ENCODE peak calls at places on chromosomes 12 and 14, in ten cellular contexts. One of them, this sample, is unnamed.

GRCh38 chr14:39563361-39563760 is 131.1 kb upstream of the FBXO33 start:
- ATAC-seq in activated CD4-positive, CD25-positive, alpha-beta regulatory T cell treated with anti-CD3 and anti-CD28 coated beads, Interleukin-2, amount 50 U/mL, for 24 hours: no peak
- ATAC-seq in CD4-positive, CD25-positive, alpha-beta regulatory T cell: no peak
- ATAC-seq in activated naive CD4-positive, alpha-beta T cell treated with anti-CD3 and anti-CD28 coated beads, Interleukin-2, amount 50 U/mL, for 72 hours: no peak
- ATAC-seq in stimulated activated effector memory CD8-positive, alpha-beta T cell treated with anti-CD3 and anti-CD28 coated beads, Interleukin-12 subunit alpha, Interleukin-12 subunit beta, amount 100 ng/mL, for 72 hours: no peak
- ATAC-seq in pancreas: no peak
- ATAC-seq in left lobe of liver: no peak
- ATAC-seq in naive thymus-derived CD4-positive, alpha-beta T cell: no peak
- ATAC-seq in body of pancreas: no peak
- ATAC-seq in activated CD4-positive, alpha-beta T cell treated with anti-CD3 and anti-CD28 coated beads for 36 hours: no peak
- ATAC-seq in this sample: no peak

GRCh38 chr14:53963491-53964227 is 7.0 kb upstream of the BMP4 start:
- ATAC-seq in stimulated activated effector memory CD8-positive, alpha-beta T cell treated with anti-CD3 and anti-CD28 coated beads, Interleukin-12 subunit alpha, Interleukin-12 subunit beta, amount 100 ng/mL, for 72 hours: no peak
- ATAC-seq in activated naive CD4-positive, alpha-beta T cell treated with anti-CD3 and anti-CD28 coated beads, Interleukin-2, amount 50 U/mL, for 72 hours: no peak
- ATAC-seq in body of pancreas: peak
- ATAC-seq in pancreas: peak
- ATAC-seq in activated CD4-positive, CD25-positive, alpha-beta regulatory T cell treated with anti-CD3 and anti-CD28 coated beads, Interleukin-2, amount 50 U/mL, for 24 hours: no peak
- ATAC-seq in naive thymus-derived CD4-positive, alpha-beta T cell: no peak
- ATAC-seq in left lobe of liver: peak
- ATAC-seq in CD4-positive, CD25-positive, alpha-beta regulatory T cell: no peak
- ATAC-seq in activated CD4-positive, alpha-beta T cell treated with anti-CD3 and anti-CD28 coated beads for 36 hours: no peak
- ATAC-seq in this sample: peak

GRCh38 chr14:20438664-20439063 is 2.7 kb upstream of the KLHL33 start:
- ATAC-seq in CD4-positive, CD25-positive, alpha-beta regulatory T cell: no peak
- ATAC-seq in naive thymus-derived CD4-positive, alpha-beta T cell: no peak
- ATAC-seq in activated CD4-positive, CD25-positive, alpha-beta regulatory T cell treated with anti-CD3 and anti-CD28 coated beads, Interleukin-2, amount 50 U/mL, for 24 hours: no peak
- ATAC-seq in activated naive CD4-positive, alpha-beta T cell treated with anti-CD3 and anti-CD28 coated beads, Interleukin-2, amount 50 U/mL, for 72 hours: no peak
- ATAC-seq in left lobe of liver: no peak
- ATAC-seq in pancreas: no peak
- ATAC-seq in stimulated activated effector memory CD8-positive, alpha-beta T cell treated with anti-CD3 and anti-CD28 coated beads, Interleukin-12 subunit alpha, Interleukin-12 subunit beta, amount 100 ng/mL, for 72 hours: no peak
- ATAC-seq in activated CD4-positive, alpha-beta T cell treated with anti-CD3 and anti-CD28 coated beads for 36 hours: no peak
- ATAC-seq in body of pancreas: no peak
- ATAC-seq in this sample: no peak

GRCh38 chr14:92877757-92878431 is 45.1 kb upstream of the CHGA start:
- ATAC-seq in CD4-positive, CD25-positive, alpha-beta regulatory T cell: no peak
- ATAC-seq in activated CD4-positive, CD25-positive, alpha-beta regulatory T cell treated with anti-CD3 and anti-CD28 coated beads, Interleukin-2, amount 50 U/mL, for 24 hours: no peak
- ATAC-seq in activated naive CD4-positive, alpha-beta T cell treated with anti-CD3 and anti-CD28 coated beads, Interleukin-2, amount 50 U/mL, for 72 hours: no peak
- ATAC-seq in body of pancreas: peak
- ATAC-seq in naive thymus-derived CD4-positive, alpha-beta T cell: no peak
- ATAC-seq in pancreas: peak
- ATAC-seq in activated CD4-positive, alpha-beta T cell treated with anti-CD3 and anti-CD28 coated beads for 36 hours: no peak
- ATAC-seq in left lobe of liver: peak
- ATAC-seq in stimulated activated effector memory CD8-positive, alpha-beta T cell treated with anti-CD3 and anti-CD28 coated beads, Interleukin-12 subunit alpha, Interleukin-12 subunit beta, amount 100 ng/mL, for 72 hours: no peak
- ATAC-seq in this sample: peak

GRCh38 chr14:70894868-70895267 is 12.4 kb upstream of the PCNX1 start:
- ATAC-seq in pancreas: no peak
- ATAC-seq in activated CD4-positive, CD25-positive, alpha-beta regulatory T cell treated with anti-CD3 and anti-CD28 coated beads, Interleukin-2, amount 50 U/mL, for 24 hours: no peak
- ATAC-seq in activated CD4-positive, alpha-beta T cell treated with anti-CD3 and anti-CD28 coated beads for 36 hours: peak
- ATAC-seq in naive thymus-derived CD4-positive, alpha-beta T cell: no peak
- ATAC-seq in left lobe of liver: no peak
- ATAC-seq in activated naive CD4-positive, alpha-beta T cell treated with anti-CD3 and anti-CD28 coated beads, Interleukin-2, amount 50 U/mL, for 72 hours: peak
- ATAC-seq in stimulated activated effector memory CD8-positive, alpha-beta T cell treated with anti-CD3 and anti-CD28 coated beads, Interleukin-12 subunit alpha, Interleukin-12 subunit beta, amount 100 ng/mL, for 72 hours: peak
- ATAC-seq in body of pancreas: no peak
- ATAC-seq in CD4-positive, CD25-positive, alpha-beta regulatory T cell: no peak
- ATAC-seq in this sample: no peak

GRCh38 chr14:34003052-34003668 is 52.3 kb upstream of the EGLN3 start:
- ATAC-seq in activated CD4-positive, alpha-beta T cell treated with anti-CD3 and anti-CD28 coated beads for 36 hours: no peak
- ATAC-seq in activated CD4-positive, CD25-positive, alpha-beta regulatory T cell treated with anti-CD3 and anti-CD28 coated beads, Interleukin-2, amount 50 U/mL, for 24 hours: no peak
- ATAC-seq in CD4-positive, CD25-positive, alpha-beta regulatory T cell: no peak
- ATAC-seq in stimulated activated effector memory CD8-positive, alpha-beta T cell treated with anti-CD3 and anti-CD28 coated beads, Interleukin-12 subunit alpha, Interleukin-12 subunit beta, amount 100 ng/mL, for 72 hours: no peak
- ATAC-seq in activated naive CD4-positive, alpha-beta T cell treated with anti-CD3 and anti-CD28 coated beads, Interleukin-2, amount 50 U/mL, for 72 hours: no peak
- ATAC-seq in body of pancreas: no peak
- ATAC-seq in left lobe of liver: no peak
- ATAC-seq in naive thymus-derived CD4-positive, alpha-beta T cell: no peak
- ATAC-seq in pancreas: no peak
- ATAC-seq in this sample: no peak

GRCh38 chr14:36271939-36272907 is 48.2 kb downstream of the MBIP start:
- ATAC-seq in CD4-positive, CD25-positive, alpha-beta regulatory T cell: no peak
- ATAC-seq in naive thymus-derived CD4-positive, alpha-beta T cell: peak
- ATAC-seq in stimulated activated effector memory CD8-positive, alpha-beta T cell treated with anti-CD3 and anti-CD28 coated beads, Interleukin-12 subunit alpha, Interleukin-12 subunit beta, amount 100 ng/mL, for 72 hours: peak
- ATAC-seq in left lobe of liver: no peak
- ATAC-seq in pancreas: peak
- ATAC-seq in activated CD4-positive, CD25-positive, alpha-beta regulatory T cell treated with anti-CD3 and anti-CD28 coated beads, Interleukin-2, amount 50 U/mL, for 24 hours: peak
- ATAC-seq in activated CD4-positive, alpha-beta T cell treated with anti-CD3 and anti-CD28 coated beads for 36 hours: peak
- ATAC-seq in activated naive CD4-positive, alpha-beta T cell treated with anti-CD3 and anti-CD28 coated beads, Interleukin-2, amount 50 U/mL, for 72 hours: peak
- ATAC-seq in body of pancreas: no peak
- ATAC-seq in this sample: no peak

GRCh38 chr12:131101703-131102492 is 148.2 kb downstream of the ADGRD1 start:
- ATAC-seq in stimulated activated effector memory CD8-positive, alpha-beta T cell treated with anti-CD3 and anti-CD28 coated beads, Interleukin-12 subunit alpha, Interleukin-12 subunit beta, amount 100 ng/mL, for 72 hours: no peak
- ATAC-seq in body of pancreas: no peak
- ATAC-seq in CD4-positive, CD25-positive, alpha-beta regulatory T cell: no peak
- ATAC-seq in left lobe of liver: no peak
- ATAC-seq in naive thymus-derived CD4-positive, alpha-beta T cell: no peak
- ATAC-seq in pancreas: no peak
- ATAC-seq in activated CD4-positive, alpha-beta T cell treated with anti-CD3 and anti-CD28 coated beads for 36 hours: no peak
- ATAC-seq in activated naive CD4-positive, alpha-beta T cell treated with anti-CD3 and anti-CD28 coated beads, Interleukin-2, amount 50 U/mL, for 72 hours: no peak
- ATAC-seq in activated CD4-positive, CD25-positive, alpha-beta regulatory T cell treated with anti-CD3 and anti-CD28 coated beads, Interleukin-2, amount 50 U/mL, for 24 hours: no peak
- ATAC-seq in this sample: no peak

GRCh38 chr12:124730455-124730932 is 133.2 kb downstream of the SCARB1 start:
- ATAC-seq in activated naive CD4-positive, alpha-beta T cell treated with anti-CD3 and anti-CD28 coated beads, Interleukin-2, amount 50 U/mL, for 72 hours: no peak
- ATAC-seq in pancreas: no peak
- ATAC-seq in body of pancreas: peak
- ATAC-seq in activated CD4-positive, CD25-positive, alpha-beta regulatory T cell treated with anti-CD3 and anti-CD28 coated beads, Interleukin-2, amount 50 U/mL, for 24 hours: no peak
- ATAC-seq in CD4-positive, CD25-positive, alpha-beta regulatory T cell: no peak
- ATAC-seq in naive thymus-derived CD4-positive, alpha-beta T cell: no peak
- ATAC-seq in activated CD4-positive, alpha-beta T cell treated with anti-CD3 and anti-CD28 coated beads for 36 hours: no peak
- ATAC-seq in left lobe of liver: no peak
- ATAC-seq in stimulated activated effector memory CD8-positive, alpha-beta T cell treated with anti-CD3 and anti-CD28 coated beads, Interleukin-12 subunit alpha, Interleukin-12 subunit beta, amount 100 ng/mL, for 72 hours: no peak
- ATAC-seq in this sample: no peak

GRCh38 chr14:97021001-97021400 is 223.8 kb downstream of the VRK1 start:
- ATAC-seq in pancreas: no peak
- ATAC-seq in left lobe of liver: peak
- ATAC-seq in CD4-positive, CD25-positive, alpha-beta regulatory T cell: no peak
- ATAC-seq in stimulated activated effector memory CD8-positive, alpha-beta T cell treated with anti-CD3 and anti-CD28 coated beads, Interleukin-12 subunit alpha, Interleukin-12 subunit beta, amount 100 ng/mL, for 72 hours: no peak
- ATAC-seq in naive thymus-derived CD4-positive, alpha-beta T cell: peak
- ATAC-seq in body of pancreas: no peak
- ATAC-seq in activated CD4-positive, CD25-positive, alpha-beta regulatory T cell treated with anti-CD3 and anti-CD28 coated beads, Interleukin-2, amount 50 U/mL, for 24 hours: no peak
- ATAC-seq in activated naive CD4-positive, alpha-beta T cell treated with anti-CD3 and anti-CD28 coated beads, Interleukin-2, amount 50 U/mL, for 72 hours: no peak
- ATAC-seq in activated CD4-positive, alpha-beta T cell treated with anti-CD3 and anti-CD28 coated beads for 36 hours: no peak
- ATAC-seq in this sample: no peak

GRCh38 chr14:50021261-50021660 is 95.1 kb downstream of the VCPKMT start:
- ATAC-seq in activated naive CD4-positive, alpha-beta T cell treated with anti-CD3 and anti-CD28 coated beads, Interleukin-2, amount 50 U/mL, for 72 hours: peak
- ATAC-seq in CD4-positive, CD25-positive, alpha-beta regulatory T cell: peak
- ATAC-seq in activated CD4-positive, CD25-positive, alpha-beta regulatory T cell treated with anti-CD3 and anti-CD28 coated beads, Interleukin-2, amount 50 U/mL, for 24 hours: peak
- ATAC-seq in naive thymus-derived CD4-positive, alpha-beta T cell: no peak
- ATAC-seq in pancreas: no peak
- ATAC-seq in activated CD4-positive, alpha-beta T cell treated with anti-CD3 and anti-CD28 coated beads for 36 hours: peak
- ATAC-seq in body of pancreas: no peak
- ATAC-seq in stimulated activated effector memory CD8-positive, alpha-beta T cell treated with anti-CD3 and anti-CD28 coated beads, Interleukin-12 subunit alpha, Interleukin-12 subunit beta, amount 100 ng/mL, for 72 hours: peak
- ATAC-seq in left lobe of liver: no peak
- ATAC-seq in this sample: no peak

GRCh38 chr14:52115286-52115685 is 46.4 kb upstream of the NID2 start:
- ATAC-seq in naive thymus-derived CD4-positive, alpha-beta T cell: no peak
- ATAC-seq in body of pancreas: no peak
- ATAC-seq in activated CD4-positive, alpha-beta T cell treated with anti-CD3 and anti-CD28 coated beads for 36 hours: no peak
- ATAC-seq in activated CD4-positive, CD25-positive, alpha-beta regulatory T cell treated with anti-CD3 and anti-CD28 coated beads, Interleukin-2, amount 50 U/mL, for 24 hours: no peak
- ATAC-seq in pancreas: no peak
- ATAC-seq in activated naive CD4-positive, alpha-beta T cell treated with anti-CD3 and anti-CD28 coated beads, Interleukin-2, amount 50 U/mL, for 72 hours: no peak
- ATAC-seq in left lobe of liver: no peak
- ATAC-seq in stimulated activated effector memory CD8-positive, alpha-beta T cell treated with anti-CD3 and anti-CD28 coated beads, Interleukin-12 subunit alpha, Interleukin-12 subunit beta, amount 100 ng/mL, for 72 hours: no peak
- ATAC-seq in CD4-positive, CD25-positive, alpha-beta regulatory T cell: no peak
- ATAC-seq in this sample: no peak

GRCh38 chr14:77296155-77296554 is 24.5 kb downstream of the POMT2 start:
- ATAC-seq in activated CD4-positive, CD25-positive, alpha-beta regulatory T cell treated with anti-CD3 and anti-CD28 coated beads, Interleukin-2, amount 50 U/mL, for 24 hours: no peak
- ATAC-seq in activated CD4-positive, alpha-beta T cell treated with anti-CD3 and anti-CD28 coated beads for 36 hours: no peak
- ATAC-seq in body of pancreas: no peak
- ATAC-seq in naive thymus-derived CD4-positive, alpha-beta T cell: no peak
- ATAC-seq in CD4-positive, CD25-positive, alpha-beta regulatory T cell: no peak
- ATAC-seq in activated naive CD4-positive, alpha-beta T cell treated with anti-CD3 and anti-CD28 coated beads, Interleukin-2, amount 50 U/mL, for 72 hours: no peak
- ATAC-seq in pancreas: no peak
- ATAC-seq in left lobe of liver: no peak
- ATAC-seq in stimulated activated effector memory CD8-positive, alpha-beta T cell treated with anti-CD3 and anti-CD28 coated beads, Interleukin-12 subunit alpha, Interleukin-12 subunit beta, amount 100 ng/mL, for 72 hours: no peak
- ATAC-seq in this sample: no peak

GRCh38 chr12:80895240-80895639 is 42.5 kb downstream of the LIN7A start:
- ATAC-seq in naive thymus-derived CD4-positive, alpha-beta T cell: no peak
- ATAC-seq in activated naive CD4-positive, alpha-beta T cell treated with anti-CD3 and anti-CD28 coated beads, Interleukin-2, amount 50 U/mL, for 72 hours: no peak
- ATAC-seq in activated CD4-positive, CD25-positive, alpha-beta regulatory T cell treated with anti-CD3 and anti-CD28 coated beads, Interleukin-2, amount 50 U/mL, for 24 hours: no peak
- ATAC-seq in stimulated activated effector memory CD8-positive, alpha-beta T cell treated with anti-CD3 and anti-CD28 coated beads, Interleukin-12 subunit alpha, Interleukin-12 subunit beta, amount 100 ng/mL, for 72 hours: no peak
- ATAC-seq in activated CD4-positive, alpha-beta T cell treated with anti-CD3 and anti-CD28 coated beads for 36 hours: no peak
- ATAC-seq in CD4-positive, CD25-positive, alpha-beta regulatory T cell: no peak
- ATAC-seq in body of pancreas: no peak
- ATAC-seq in left lobe of liver: peak
- ATAC-seq in pancreas: no peak
- ATAC-seq in this sample: no peak

GRCh38 chr14:73713804-73714655 is at the start of gene PNMA1:
- ATAC-seq in stimulated activated effector memory CD8-positive, alpha-beta T cell treated with anti-CD3 and anti-CD28 coated beads, Interleukin-12 subunit alpha, Interleukin-12 subunit beta, amount 100 ng/mL, for 72 hours: peak
- ATAC-seq in pancreas: peak
- ATAC-seq in naive thymus-derived CD4-positive, alpha-beta T cell: peak
- ATAC-seq in CD4-positive, CD25-positive, alpha-beta regulatory T cell: peak
- ATAC-seq in activated CD4-positive, CD25-positive, alpha-beta regulatory T cell treated with anti-CD3 and anti-CD28 coated beads, Interleukin-2, amount 50 U/mL, for 24 hours: peak
- ATAC-seq in activated CD4-positive, alpha-beta T cell treated with anti-CD3 and anti-CD28 coated beads for 36 hours: peak
- ATAC-seq in activated naive CD4-positive, alpha-beta T cell treated with anti-CD3 and anti-CD28 coated beads, Interleukin-2, amount 50 U/mL, for 72 hours: peak
- ATAC-seq in body of pancreas: peak
- ATAC-seq in left lobe of liver: peak
- ATAC-seq in this sample: peak

GRCh38 chr12:76587428-76588178 is 28.0 kb upstream of the OSBPL8 start:
- ATAC-seq in activated CD4-positive, CD25-positive, alpha-beta regulatory T cell treated with anti-CD3 and anti-CD28 coated beads, Interleukin-2, amount 50 U/mL, for 24 hours: no peak
- ATAC-seq in body of pancreas: peak
- ATAC-seq in activated naive CD4-positive, alpha-beta T cell treated with anti-CD3 and anti-CD28 coated beads, Interleukin-2, amount 50 U/mL, for 72 hours: no peak
- ATAC-seq in naive thymus-derived CD4-positive, alpha-beta T cell: no peak
- ATAC-seq in pancreas: peak
- ATAC-seq in CD4-positive, CD25-positive, alpha-beta regulatory T cell: no peak
- ATAC-seq in left lobe of liver: no peak
- ATAC-seq in activated CD4-positive, alpha-beta T cell treated with anti-CD3 and anti-CD28 coated beads for 36 hours: no peak
- ATAC-seq in stimulated activated effector memory CD8-positive, alpha-beta T cell treated with anti-CD3 and anti-CD28 coated beads, Interleukin-12 subunit alpha, Interleukin-12 subunit beta, amount 100 ng/mL, for 72 hours: no peak
- ATAC-seq in this sample: no peak

GRCh38 chr12:92362785-92363184 is 217.1 kb upstream of the BTG1 start:
- ATAC-seq in activated CD4-positive, alpha-beta T cell treated with anti-CD3 and anti-CD28 coated beads for 36 hours: peak
- ATAC-seq in activated naive CD4-positive, alpha-beta T cell treated with anti-CD3 and anti-CD28 coated beads, Interleukin-2, amount 50 U/mL, for 72 hours: no peak
- ATAC-seq in pancreas: no peak
- ATAC-seq in activated CD4-positive, CD25-positive, alpha-beta regulatory T cell treated with anti-CD3 and anti-CD28 coated beads, Interleukin-2, amount 50 U/mL, for 24 hours: peak
- ATAC-seq in stimulated activated effector memory CD8-positive, alpha-beta T cell treated with anti-CD3 and anti-CD28 coated beads, Interleukin-12 subunit alpha, Interleukin-12 subunit beta, amount 100 ng/mL, for 72 hours: peak
- ATAC-seq in left lobe of liver: no peak
- ATAC-seq in CD4-positive, CD25-positive, alpha-beta regulatory T cell: peak
- ATAC-seq in body of pancreas: no peak
- ATAC-seq in naive thymus-derived CD4-positive, alpha-beta T cell: no peak
- ATAC-seq in this sample: peak

GRCh38 chr12:113678222-113678621 is 206.6 kb upstream of the LHX5 start:
- ATAC-seq in naive thymus-derived CD4-positive, alpha-beta T cell: no peak
- ATAC-seq in pancreas: no peak
- ATAC-seq in left lobe of liver: no peak
- ATAC-seq in activated CD4-positive, alpha-beta T cell treated with anti-CD3 and anti-CD28 coated beads for 36 hours: no peak
- ATAC-seq in CD4-positive, CD25-positive, alpha-beta regulatory T cell: no peak
- ATAC-seq in activated CD4-positive, CD25-positive, alpha-beta regulatory T cell treated with anti-CD3 and anti-CD28 coated beads, Interleukin-2, amount 50 U/mL, for 24 hours: no peak
- ATAC-seq in activated naive CD4-positive, alpha-beta T cell treated with anti-CD3 and anti-CD28 coated beads, Interleukin-2, amount 50 U/mL, for 72 hours: no peak
- ATAC-seq in stimulated activated effector memory CD8-positive, alpha-beta T cell treated with anti-CD3 and anti-CD28 coated beads, Interleukin-12 subunit alpha, Interleukin-12 subunit beta, amount 100 ng/mL, for 72 hours: no peak
- ATAC-seq in body of pancreas: no peak
- ATAC-seq in this sample: no peak

GRCh38 chr12:5746917-5747316 is 198.1 kb downstream of the ANO2 start:
- ATAC-seq in activated CD4-positive, CD25-positive, alpha-beta regulatory T cell treated with anti-CD3 and anti-CD28 coated beads, Interleukin-2, amount 50 U/mL, for 24 hours: no peak
- ATAC-seq in CD4-positive, CD25-positive, alpha-beta regulatory T cell: no peak
- ATAC-seq in naive thymus-derived CD4-positive, alpha-beta T cell: no peak
- ATAC-seq in pancreas: no peak
- ATAC-seq in activated naive CD4-positive, alpha-beta T cell treated with anti-CD3 and anti-CD28 coated beads, Interleukin-2, amount 50 U/mL, for 72 hours: no peak
- ATAC-seq in stimulated activated effector memory CD8-positive, alpha-beta T cell treated with anti-CD3 and anti-CD28 coated beads, Interleukin-12 subunit alpha, Interleukin-12 subunit beta, amount 100 ng/mL, for 72 hours: no peak
- ATAC-seq in left lobe of liver: no peak
- ATAC-seq in body of pancreas: no peak
- ATAC-seq in activated CD4-positive, alpha-beta T cell treated with anti-CD3 and anti-CD28 coated beads for 36 hours: no peak
- ATAC-seq in this sample: no peak

GRCh38 chr12:69986109-69986508 is 161.1 kb downstream of the MYRFL start:
- ATAC-seq in activated CD4-positive, CD25-positive, alpha-beta regulatory T cell treated with anti-CD3 and anti-CD28 coated beads, Interleukin-2, amount 50 U/mL, for 24 hours: no peak
- ATAC-seq in CD4-positive, CD25-positive, alpha-beta regulatory T cell: no peak
- ATAC-seq in pancreas: no peak
- ATAC-seq in left lobe of liver: no peak
- ATAC-seq in body of pancreas: no peak
- ATAC-seq in stimulated activated effector memory CD8-positive, alpha-beta T cell treated with anti-CD3 and anti-CD28 coated beads, Interleukin-12 subunit alpha, Interleukin-12 subunit beta, amount 100 ng/mL, for 72 hours: no peak
- ATAC-seq in naive thymus-derived CD4-positive, alpha-beta T cell: no peak
- ATAC-seq in activated CD4-positive, alpha-beta T cell treated with anti-CD3 and anti-CD28 coated beads for 36 hours: no peak
- ATAC-seq in activated naive CD4-positive, alpha-beta T cell treated with anti-CD3 and anti-CD28 coated beads, Interleukin-2, amount 50 U/mL, for 72 hours: no peak
- ATAC-seq in this sample: no peak

GRCh38 chr14:54747616-54748015 is 155.0 kb downstream of the GCH1 start:
- ATAC-seq in CD4-positive, CD25-positive, alpha-beta regulatory T cell: no peak
- ATAC-seq in left lobe of liver: no peak
- ATAC-seq in pancreas: no peak
- ATAC-seq in body of pancreas: no peak
- ATAC-seq in activated CD4-positive, alpha-beta T cell treated with anti-CD3 and anti-CD28 coated beads for 36 hours: no peak
- ATAC-seq in activated CD4-positive, CD25-positive, alpha-beta regulatory T cell treated with anti-CD3 and anti-CD28 coated beads, Interleukin-2, amount 50 U/mL, for 24 hours: no peak
- ATAC-seq in naive thymus-derived CD4-positive, alpha-beta T cell: no peak
- ATAC-seq in stimulated activated effector memory CD8-positive, alpha-beta T cell treated with anti-CD3 and anti-CD28 coated beads, Interleukin-12 subunit alpha, Interleukin-12 subunit beta, amount 100 ng/mL, for 72 hours: no peak
- ATAC-seq in activated naive CD4-positive, alpha-beta T cell treated with anti-CD3 and anti-CD28 coated beads, Interleukin-2, amount 50 U/mL, for 72 hours: no peak
- ATAC-seq in this sample: no peak

GRCh38 chr14:89435527-89436273 is 18.7 kb upstream of the FOXN3 start:
- ATAC-seq in CD4-positive, CD25-positive, alpha-beta regulatory T cell: no peak
- ATAC-seq in left lobe of liver: no peak
- ATAC-seq in pancreas: no peak
- ATAC-seq in stimulated activated effector memory CD8-positive, alpha-beta T cell treated with anti-CD3 and anti-CD28 coated beads, Interleukin-12 subunit alpha, Interleukin-12 subunit beta, amount 100 ng/mL, for 72 hours: no peak
- ATAC-seq in activated CD4-positive, alpha-beta T cell treated with anti-CD3 and anti-CD28 coated beads for 36 hours: no peak
- ATAC-seq in body of pancreas: no peak
- ATAC-seq in activated naive CD4-positive, alpha-beta T cell treated with anti-CD3 and anti-CD28 coated beads, Interleukin-2, amount 50 U/mL, for 72 hours: no peak
- ATAC-seq in naive thymus-derived CD4-positive, alpha-beta T cell: no peak
- ATAC-seq in activated CD4-positive, CD25-positive, alpha-beta regulatory T cell treated with anti-CD3 and anti-CD28 coated beads, Interleukin-2, amount 50 U/mL, for 24 hours: no peak
- ATAC-seq in this sample: no peak

GRCh38 chr14:74593241-74593985 is 18.6 kb downstream of the LTBP2 start:
- ATAC-seq in naive thymus-derived CD4-positive, alpha-beta T cell: no peak
- ATAC-seq in pancreas: peak
- ATAC-seq in activated CD4-positive, alpha-beta T cell treated with anti-CD3 and anti-CD28 coated beads for 36 hours: no peak
- ATAC-seq in CD4-positive, CD25-positive, alpha-beta regulatory T cell: no peak
- ATAC-seq in left lobe of liver: peak
- ATAC-seq in activated CD4-positive, CD25-positive, alpha-beta regulatory T cell treated with anti-CD3 and anti-CD28 coated beads, Interleukin-2, amount 50 U/mL, for 24 hours: no peak
- ATAC-seq in body of pancreas: no peak
- ATAC-seq in activated naive CD4-positive, alpha-beta T cell treated with anti-CD3 and anti-CD28 coated beads, Interleukin-2, amount 50 U/mL, for 72 hours: no peak
- ATAC-seq in stimulated activated effector memory CD8-positive, alpha-beta T cell treated with anti-CD3 and anti-CD28 coated beads, Interleukin-12 subunit alpha, Interleukin-12 subunit beta, amount 100 ng/mL, for 72 hours: no peak
- ATAC-seq in this sample: no peak